ENCODE peak calls at places on chromosomes 4 and X, in ten cellular contexts. J is NCI-H146; B is memory B cell; R is activated CD4-positive, alpha-beta T cell treated with anti-CD3 and anti-CD28 coated beads, Interleukin-2, amount 10 ng/mL, durations not matched to agents 24 days and 14 days; L is pancreas; I is NCI-H510A; U is T-helper 9 cell; S is stimulated activated CD4-positive, alpha-beta T cell treated with anti-CD3 and anti-CD28 coated beads, Interleukin-2, amount 100 ng/mL, for 48 hours; D is A549; E is IMR-90. N is an unnamed sample.

GRCh38 chrX:20829665-20830481 is 544.3 kb upstream of the CNKSR2 start:
- DNase-seq in D (peak), J (peak), S (no peak), L (no peak), R (no peak), E (no peak), B (no peak), I (no peak), U (no peak), N (no peak)

GRCh38 chr4:95165926-95166524 is 382.7 kb downstream of the UNC5C start:
- DNase-seq in J (no peak), R (peak), L (no peak), D (peak), I (peak), U (no peak), E (peak), B (peak), S (peak), N (peak)

GRCh38 chr4:190018201-190018920 is 8.7 kb downstream of the FRG2 start:
- DNase-seq in I (no peak), B (no peak), J (no peak), L (peak), R (no peak), U (no peak), D (no peak), S (no peak), E (no peak), N (no peak)

GRCh38 chr4:52038109-52038912 is at the start of gene SGCB:
- DNase-seq in B (peak), S (peak), U (peak), R (peak), D (peak), J (peak), L (peak), I (peak), E (peak), N (peak)

GRCh38 chr4:108215055-108215454 is 46.3 kb upstream of the LEF1 start:
- DNase-seq in E (no peak), S (no peak), B (no peak), U (no peak), R (no peak), D (no peak), L (no peak), I (no peak), J (no peak), N (no peak)

GRCh38 chr4:75644095-75644494 is 13.8 kb upstream of the CDKL2 start:
- DNase-seq in L (no peak), J (no peak), U (no peak), I (no peak), B (no peak), R (no peak), E (no peak), S (no peak), D (no peak), N (no peak)

GRCh38 chr4:30068234-30068633 is 651.9 kb upstream of the PCDH7 start:
- DNase-seq in B (no peak), D (no peak), U (no peak), I (no peak), L (peak), E (no peak), J (peak), R (no peak), S (no peak), N (no peak)

GRCh38 chrX:46704767-46705386 is 54.0 kb downstream of the SLC9A7 start:
- DNase-seq in L (no peak), S (no peak), I (no peak), D (no peak), R (peak), E (peak), U (no peak), J (no peak), B (no peak), N (no peak)

GRCh38 chrX:154021131-154021611 is 1.5 kb upstream of the IRAK1 start:
- DNase-seq in S (no peak), D (no peak), U (no peak), I (no peak), E (peak), B (no peak), L (no peak), R (peak), J (no peak), N (no peak)

GRCh38 chrX:111505783-111506182 is 5.7 kb upstream of the SERTM2 start:
- DNase-seq in R (no peak), I (no peak), J (peak), L (no peak), U (no peak), B (no peak), D (no peak), S (no peak), E (no peak), N (no peak)

GRCh38 chr4:88613417-88613875 is 21.2 kb downstream of the HERC3 start:
- DNase-seq in J (peak), R (peak), I (peak), L (no peak), S (no peak), E (no peak), B (peak), U (peak), D (no peak), N (no peak)

GRCh38 chr4:121706595-121707021 is 9.8 kb upstream of the ANXA5 start:
- DNase-seq in I (no peak), U (no peak), J (no peak), R (peak), B (no peak), L (no peak), D (no peak), E (peak), S (peak), N (no peak)

GRCh38 chr4:74632634-74633033 is 161.7 kb downstream of the BTC start:
- DNase-seq in D (no peak), I (no peak), S (peak), E (peak), J (no peak), B (no peak), R (peak), U (no peak), L (no peak), N (no peak)

GRCh38 chr4:37882665-37883296 is 8.1 kb upstream of the TBC1D1 start:
- DNase-seq in R (no peak), E (no peak), I (no peak), L (no peak), J (no peak), U (no peak), D (no peak), S (no peak), B (no peak), N (peak)

GRCh38 chr4:51842167-51842553 is 793 bp upstream of the DCUN1D4 start:
- DNase-seq in I (no peak), R (no peak), U (no peak), S (peak), L (no peak), J (peak), E (peak), B (no peak), D (no peak), N (no peak)

GRCh38 chrX:153953342-153953830 is 8.9 kb upstream of the RENBP start:
- DNase-seq in U (peak), D (peak), S (peak), R (peak), J (peak), I (no peak), L (peak), E (peak), B (peak), N (peak)

GRCh38 chrX:69082055-69082752 is 83.0 kb downstream of the PJA1 start:
- DNase-seq in I (no peak), B (no peak), D (no peak), R (no peak), U (no peak), J (no peak), L (peak), S (no peak), E (no peak), N (no peak)

GRCh38 chr4:112633477-112634235 is 3.1 kb downstream of the ZGRF1 start:
- DNase-seq in D (peak), E (peak), R (peak), L (no peak), I (no peak), S (no peak), U (no peak), B (peak), J (no peak), N (peak)

GRCh38 chr4:76232681-76233080 is 18.8 kb upstream of the FAM47E start:
- DNase-seq in I (no peak), D (no peak), R (no peak), U (no peak), B (no peak), L (no peak), S (no peak), J (no peak), E (no peak), N (no peak)

GRCh38 chrX:71989768-71990167 is 79.1 kb downstream of the NHSL2 start:
- DNase-seq in B (no peak), I (no peak), R (no peak), L (no peak), U (no peak), E (peak), D (no peak), J (no peak), S (no peak), N (peak)

GRCh38 chrX:107323786-107324492 is 117.5 kb downstream of the DNAAF6 start:
- DNase-seq in B (no peak), J (no peak), R (no peak), D (no peak), E (no peak), L (peak), U (no peak), I (no peak), S (no peak), N (no peak)

GRCh38 chr4:108172780-108173598 is 4.3 kb upstream of the LEF1 start:
- DNase-seq in R (peak), E (no peak), B (no peak), D (no peak), U (peak), J (peak), S (peak), L (peak), I (peak), N (peak)

GRCh38 chr4:101843054-101843453 is 52.5 kb downstream of the BANK1 start:
- DNase-seq in E (no peak), D (no peak), R (no peak), I (no peak), S (no peak), L (no peak), J (no peak), B (no peak), U (no peak), N (no peak)

GRCh38 chr4:20809796-20810195 is 109.5 kb downstream of the PACRGL start:
- DNase-seq in U (no peak), B (no peak), R (no peak), D (no peak), L (no peak), E (no peak), S (no peak), I (peak), J (no peak), N (no peak)

GRCh38 chr4:54487491-54487890 is 170.3 kb upstream of the KIT start:
- DNase-seq in E (peak), I (no peak), S (no peak), L (no peak), R (no peak), D (no peak), J (no peak), U (no peak), B (no peak), N (no peak)

GRCh38 chr4:152780267-152780811 is 585 bp downstream of the ARFIP1 start:
- DNase-seq in U (no peak), E (peak), D (no peak), I (no peak), B (no peak), L (no peak), R (no peak), J (peak), S (no peak), N (peak)

GRCh38 chr4:174475528-174475927 is 46.8 kb downstream of the HPGD start:
- DNase-seq in U (no peak), I (no peak), E (no peak), L (no peak), B (no peak), R (no peak), J (no peak), D (no peak), S (no peak), N (no peak)

GRCh38 chr4:128690009-128690408 is 119.5 kb upstream of the JADE1 start:
- DNase-seq in L (no peak), E (no peak), R (no peak), J (no peak), B (no peak), I (no peak), D (no peak), S (no peak), U (no peak), N (no peak)

GRCh38 chrX:23803931-23804381 is 21.0 kb downstream of the SAT1 start:
- DNase-seq in R (no peak), B (no peak), L (no peak), E (peak), S (no peak), I (no peak), J (no peak), U (no peak), D (peak), N (peak)

GRCh38 chr4:123352240-123352945 is 44.2 kb upstream of the SPRY1 start:
- DNase-seq in R (no peak), D (no peak), I (no peak), S (no peak), E (peak), U (no peak), J (no peak), B (no peak), L (no peak), N (no peak)

GRCh38 chrX:40099046-40099968 is 1.5 kb upstream of the BCOR start:
- DNase-seq in D (peak), U (peak), B (peak), I (no peak), E (no peak), J (peak), R (peak), L (peak), S (no peak), N (peak)

GRCh38 chr4:142815834-142816233 is 30.3 kb downstream of the INPP4B start:
- DNase-seq in I (no peak), U (no peak), D (no peak), E (peak), L (no peak), B (no peak), R (peak), J (no peak), S (peak), N (no peak)

GRCh38 chr4:140645614-140646412 is 77.1 kb upstream of the UCP1 start:
- DNase-seq in B (no peak), J (peak), D (no peak), L (no peak), R (no peak), S (no peak), I (peak), E (peak), U (no peak), N (no peak)

GRCh38 chr4:76504613-76505465 is 69.8 kb downstream of the SHROOM3 start:
- DNase-seq in U (no peak), I (no peak), J (peak), D (peak), S (no peak), L (no peak), E (peak), B (peak), R (peak), N (peak)

GRCh38 chr4:70943115-70943514 is 40.9 kb downstream of the MOB1B start:
- DNase-seq in E (no peak), D (no peak), S (no peak), R (no peak), J (no peak), L (no peak), I (no peak), U (no peak), B (no peak), N (no peak)

GRCh38 chr4:113908829-113909228 is 70.6 kb downstream of the ARSJ start:
- DNase-seq in R (no peak), S (no peak), L (no peak), D (no peak), U (no peak), J (no peak), E (no peak), I (no peak), B (no peak), N (peak)

GRCh38 chr4:18057821-18058533 is 36.4 kb upstream of the LCORL start:
- DNase-seq in L (no peak), S (no peak), E (no peak), I (no peak), J (no peak), U (no peak), D (no peak), R (no peak), B (no peak), N (no peak)